ENCODE peak calls at places on chromosomes 1 and 21, in seven cellular contexts. X is left ventricle myocardium inferior; Q is tibial artery; V is Jurkat, Clone E6-1; L is astrocyte; R is adipocyte; J is skeletal muscle cell. S is an unnamed sample.

GRCh38 chr1:234977891-234978396 is 150.7 kb downstream of the TOMM20 start:
- DNase-seq in X (no peak), Q (no peak), L (no peak), J (no peak), V (peak), R (no peak), S (no peak)

GRCh38 chr1:85087659-85088407 is 39.5 kb upstream of the MCOLN3 start:
- DNase-seq in V (no peak), X (no peak), R (no peak), L (no peak), Q (no peak), J (no peak), S (peak)

GRCh38 chr1:168913711-168914463 is 184.9 kb upstream of the DPT start:
- DNase-seq in L (no peak), V (no peak), R (no peak), J (no peak), X (no peak), Q (no peak), S (no peak)

GRCh38 chr1:92653605-92654381 is 131.1 kb downstream of the EVI5 start:
- DNase-seq in V (no peak), X (no peak), L (no peak), R (no peak), Q (no peak), J (no peak), S (peak)

GRCh38 chr1:214280386-214281029 is 451 bp upstream of the SMYD2 start:
- DNase-seq in R (peak), L (peak), J (no peak), X (peak), V (peak), Q (peak), S (peak)

GRCh38 chr1:147723691-147724323 is 36.6 kb downstream of the GJA5 start:
- DNase-seq in R (peak), J (no peak), L (no peak), X (peak), V (peak), Q (no peak), S (peak)

GRCh38 chr1:63968663-63969460 is 195.0 kb downstream of the ROR1 start:
- DNase-seq in J (no peak), V (no peak), Q (no peak), X (peak), R (peak), L (peak), S (peak)

GRCh38 chr21:45524756-45525152 is 17.5 kb downstream of the SLC19A1 start:
- DNase-seq in L (no peak), R (no peak), V (no peak), J (no peak), X (no peak), Q (no peak), S (no peak)

GRCh38 chr1:159790237-159790917 is 9.6 kb downstream of the DUSP23 start:
- DNase-seq in J (no peak), X (no peak), V (peak), Q (no peak), R (peak), L (no peak), S (peak)

GRCh38 chr1:27111771-27112573 is 43.0 kb downstream of the SLC9A1 start:
- DNase-seq in R (peak), Q (peak), V (peak), L (peak), X (peak), J (peak), S (peak)

GRCh38 chr1:177122869-177123268 is 41.6 kb downstream of the ASTN1 start:
- DNase-seq in X (no peak), Q (no peak), L (no peak), R (no peak), V (no peak), J (no peak), S (no peak)

GRCh38 chr1:33820804-33821203 is 43.1 kb upstream of the HMGB4 start:
- DNase-seq in Q (no peak), X (no peak), V (no peak), J (no peak), R (no peak), L (no peak), S (no peak)

GRCh38 chr1:53241828-53242227 is 3.5 kb upstream of the MAGOH start:
- DNase-seq in V (no peak), L (no peak), J (no peak), Q (no peak), R (no peak), X (no peak), S (no peak)

GRCh38 chr1:173210273-173210672 is 3.1 kb upstream of the TNFSF4 start:
- DNase-seq in Q (no peak), V (no peak), R (no peak), L (no peak), J (no peak), X (no peak), S (no peak)

GRCh38 chr1:218633238-218633948 is 288.3 kb downstream of the TGFB2 start:
- DNase-seq in X (peak), R (no peak), V (no peak), L (no peak), J (peak), Q (no peak), S (no peak)

GRCh38 chr1:193283026-193283425 is 96.6 kb upstream of the B3GALT2 start:
- DNase-seq in X (no peak), Q (no peak), J (peak), V (no peak), R (peak), L (peak), S (peak)

GRCh38 chr1:162327144-162327790 is 49.4 kb downstream of the SPATA46 start:
- DNase-seq in Q (no peak), V (no peak), L (no peak), J (no peak), X (no peak), R (peak), S (no peak)

GRCh38 chr1:1402081-1402900 is 3.2 kb upstream of the CCNL2 start:
- DNase-seq in X (no peak), V (peak), R (peak), L (peak), J (no peak), Q (no peak), S (peak)

GRCh38 chr1:207084701-207085180 is 3.9 kb upstream of the C4BPB start:
- DNase-seq in X (no peak), V (peak), L (peak), R (peak), J (peak), Q (no peak), S (peak)

GRCh38 chr21:31254131-31254530 is 89.9 kb downstream of the TIAM1 start:
- DNase-seq in Q (no peak), R (no peak), J (no peak), L (no peak), V (no peak), X (no peak), S (no peak)

GRCh38 chr1:227828773-227829172 is 13.3 kb downstream of the PRSS38 start:
- DNase-seq in L (no peak), X (no peak), J (no peak), V (no peak), Q (no peak), R (no peak), S (no peak)

GRCh38 chr1:204605791-204606190 is 79.7 kb downstream of the LRRN2 start:
- DNase-seq in J (no peak), L (no peak), Q (no peak), R (no peak), X (no peak), V (no peak), S (no peak)

GRCh38 chr1:13965770-13966398 is 265.9 kb downstream of the PRDM2 start:
- DNase-seq in L (peak), Q (no peak), J (peak), V (peak), R (peak), X (peak), S (peak)

GRCh38 chr1:36576677-36577076 is 94.0 kb upstream of the CSF3R start:
- DNase-seq in J (no peak), L (no peak), R (no peak), Q (no peak), V (no peak), X (no peak), S (no peak)

GRCh38 chr21:33327792-33328433 is 3.1 kb downstream of the IFNAR1 start:
- DNase-seq in J (no peak), R (no peak), X (no peak), Q (no peak), V (no peak), L (no peak), S (no peak)

GRCh38 chr1:9009438-9010366 is 16.5 kb downstream of the SLC2A7 start:
- DNase-seq in Q (no peak), R (no peak), X (no peak), L (no peak), J (no peak), V (peak), S (peak)

GRCh38 chr1:219555031-219555667 is 57.8 kb downstream of the ZC3H11B start:
- DNase-seq in V (no peak), J (peak), X (no peak), L (peak), R (peak), Q (no peak), S (peak)

GRCh38 chr1:103416681-103417318 is 108.7 kb upstream of the RNPC3 start:
- DNase-seq in Q (no peak), J (no peak), V (no peak), R (no peak), L (peak), X (no peak), S (peak)

GRCh38 chr1:100400332-100400933 is 48.1 kb downstream of the CDC14A start:
- DNase-seq in X (peak), Q (peak), L (no peak), J (no peak), V (peak), R (no peak), S (peak)

GRCh38 chr1:54404939-54405880 is 984 bp downstream of the SSBP3 start:
- DNase-seq in J (no peak), L (no peak), X (peak), R (peak), Q (no peak), V (no peak), S (no peak)

GRCh38 chr1:8815582-8816285 is 1.7 kb downstream of the RERE start:
- DNase-seq in R (peak), J (no peak), V (no peak), Q (no peak), L (peak), X (no peak), S (peak)

GRCh38 chr1:114319480-114319879 is 165.8 kb upstream of the SYT6 start:
- DNase-seq in V (no peak), J (peak), Q (no peak), L (peak), R (peak), X (no peak), S (peak)

GRCh38 chr1:186617860-186618780 is 62.1 kb downstream of the PTGS2 start:
- DNase-seq in Q (peak), V (peak), R (peak), J (peak), L (peak), X (peak), S (peak)

GRCh38 chr1:57591854-57592253 is 168.0 kb upstream of the DAB1 start:
- DNase-seq in Q (no peak), L (no peak), J (no peak), R (no peak), X (no peak), V (no peak), S (no peak)

GRCh38 chr1:151156515-151156819 is at the start of gene TNFAIP8L2:
- DNase-seq in V (peak), R (no peak), J (no peak), L (no peak), Q (peak), X (peak), S (no peak)

GRCh38 chr1:54567961-54568360 is 19.9 kb downstream of the ACOT11 start:
- DNase-seq in L (no peak), J (no peak), Q (no peak), R (peak), X (peak), V (no peak), S (peak)

GRCh38 chr1:244057474-244058385 is 6.6 kb downstream of the ZBTB18 start:
- DNase-seq in R (no peak), X (no peak), V (no peak), L (no peak), Q (no peak), J (no peak), S (no peak)

GRCh38 chr1:37944091-37944763 is 2.6 kb downstream of the INPP5B start:
- DNase-seq in V (no peak), R (no peak), J (no peak), X (no peak), Q (no peak), L (peak), S (peak)

GRCh38 chr1:42942444-42942843 is 16.2 kb downstream of the SLC2A1 start:
- DNase-seq in R (no peak), V (peak), Q (no peak), L (no peak), J (no peak), X (no peak), S (no peak)

GRCh38 chr1:247906504-247907047 is 11.2 kb downstream of the OR2W3 start:
- DNase-seq in J (peak), R (peak), V (peak), X (no peak), L (peak), Q (no peak), S (peak)
- H3K4me3 ChIP-seq in J (no peak), R (peak), V (no peak), X (peak), L (peak), Q (peak), S (no peak)

GRCh38 chr1:167447521-167448136 is 70.7 kb downstream of the CD247 start:
- DNase-seq in L (no peak), R (no peak), X (no peak), V (no peak), J (no peak), Q (peak), S (no peak)
- H3K4me3 ChIP-seq in L (no peak), R (no peak), X (no peak), V (no peak), J (no peak), Q (no peak), S (no peak)

GRCh38 chr21:41802185-41802584 is 35.3 kb upstream of the RIPK4 start:
- DNase-seq in L (no peak), V (no peak), X (no peak), Q (no peak), J (no peak), R (no peak), S (no peak)
- H3K4me3 ChIP-seq in L (no peak), V (no peak), X (no peak), Q (peak), J (no peak), R (no peak), S (no peak)

DNA sequence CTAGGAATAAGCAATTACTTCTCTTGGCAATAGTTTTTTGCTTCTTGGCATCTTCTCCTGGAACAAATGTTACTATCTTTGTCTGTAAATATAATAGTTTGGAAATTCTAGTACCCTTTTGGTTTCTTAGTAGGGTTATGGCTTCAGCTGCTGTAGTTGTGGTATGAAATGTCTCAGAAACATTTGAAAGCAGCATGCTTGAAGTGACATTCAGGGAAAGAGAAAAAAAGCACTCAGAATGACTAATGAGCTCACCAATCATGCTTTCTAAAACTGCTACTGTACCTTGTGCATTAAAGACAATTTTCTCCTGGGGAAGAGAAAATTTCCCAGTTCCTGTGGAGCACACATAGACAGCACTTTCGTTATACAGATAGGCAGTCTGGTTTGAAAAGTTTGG is 21.0 kb downstream of the NUP133 start:
- DNase-seq in X (no peak), V (no peak), L (no peak), J (no peak), Q (no peak), R (no peak), S (no peak)
- H3K4me3 ChIP-seq in X (no peak), V (no peak), L (no peak), J (no peak), Q (no peak), R (no peak), S (no peak)

DNA sequence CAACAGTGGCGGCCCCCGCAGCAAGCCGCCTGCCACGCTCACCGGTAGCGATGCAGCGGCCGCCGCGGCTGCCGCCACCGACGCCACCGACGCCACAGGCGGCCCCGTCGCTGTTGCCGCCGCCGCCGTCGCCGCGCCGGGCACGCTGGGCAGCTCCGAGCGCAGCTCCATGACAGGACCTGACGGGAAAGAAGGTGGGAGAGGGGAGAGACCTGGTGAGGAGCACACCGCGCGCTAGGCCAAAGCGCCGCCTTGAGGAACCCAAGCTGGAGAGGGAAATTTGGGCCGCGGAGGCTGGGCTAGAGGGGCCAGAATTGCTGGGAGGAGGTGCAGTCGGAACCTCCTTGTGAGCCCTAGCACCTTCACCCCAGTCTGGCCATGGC is 1.9 kb downstream of the DMRTA2 start:
- DNase-seq in X (no peak), L (no peak), R (no peak), V (no peak), J (no peak), Q (no peak), S (no peak)
- H3K4me3 ChIP-seq in X (peak), L (peak), R (no peak), V (peak), J (no peak), Q (no peak), S (no peak)

GRCh38 chr1:192010406-192010805 is 147.9 kb upstream of the RGS18 start:
- DNase-seq in Q (no peak), X (no peak), V (no peak), L (no peak), J (peak), R (peak), S (peak)
- H3K4me3 ChIP-seq in Q (no peak), X (no peak), V (no peak), L (no peak), J (no peak), R (no peak), S (no peak)

GRCh38 chr1:145988773-145989172 is 7.6 kb downstream of the TXNIP start:
- DNase-seq in V (no peak), Q (peak), R (no peak), J (no peak), L (no peak), X (no peak), S (no peak)
- H3K4me3 ChIP-seq in V (no peak), Q (no peak), R (no peak), J (no peak), L (no peak), X (no peak), S (no peak)